ENCODE peak calls at places on chromosome 12, in nine cellular contexts. U, E, H, R, L, B, N, A and C are unnamed samples.

GRCh38 chr12:132593938-132594358 is 16.4 kb downstream of the LRCOL1 start:
- DNase-seq in U (peak; percentile 99), E (peak; percentile 90), H (peak; percentile 90), R (peak; percentile 98), L (peak; percentile 92), B (peak; percentile 89), N (peak; percentile 88), A (peak; percentile 33), C (peak; percentile 70)

GRCh38 chr12:12819752-12820311 is 6.7 kb downstream of the DDX47 start:
- DNase-seq in U (peak; percentile 89), E (peak; percentile 99), H (no peak), R (peak; percentile 71), L (no peak), B (no peak), N (no peak), A (peak; percentile 96), C (no peak)

GRCh38 chr12:72485017-72485701 is 213.0 kb downstream of the TRHDE start:
- DNase-seq in U (no peak), E (no peak), H (no peak), R (no peak), L (no peak), B (no peak), N (no peak), A (no peak), C (no peak)

GRCh38 chr12:48764521-48764920 is 24.4 kb downstream of the ADCY6 start:
- DNase-seq in U (peak; percentile 66), E (no peak), H (no peak), R (no peak), L (no peak), B (no peak), N (no peak), A (no peak), C (no peak)

GRCh38 chr12:53067074-53067992 is 11.9 kb downstream of the SPRYD3 start:
- DNase-seq in U (no peak), E (no peak), H (no peak), R (peak; percentile 3), L (peak; percentile 34), B (no peak), N (no peak), A (no peak), C (no peak)

GRCh38 chr12:68012712-68013111 is 23.5 kb downstream of the IFNG-AS1 start:
- DNase-seq in U (no peak), E (no peak), H (no peak), R (no peak), L (no peak), B (no peak), N (no peak), A (no peak), C (no peak)

GRCh38 chr12:45730842-45731336 is 1.4 kb downstream of the ARID2 start:
- DNase-seq in U (peak; percentile 17), E (peak; percentile 37), H (no peak), R (no peak), L (no peak), B (no peak), N (no peak), A (no peak), C (no peak)

GRCh38 chr12:22264380-22264779 is 70.1 kb downstream of the ST8SIA1 start:
- DNase-seq in U (no peak), E (no peak), H (no peak), R (no peak), L (no peak), B (no peak), N (no peak), A (no peak), C (no peak)

GRCh38 chr12:79844693-79845092 is 90.2 kb downstream of the PPP1R12A start:
- DNase-seq in U (peak; percentile 41), E (peak; percentile 93), H (no peak), R (no peak), L (no peak), B (no peak), N (no peak), A (peak; percentile 8), C (no peak)

GRCh38 chr12:2282321-2282720 is 229.5 kb downstream of the CACNA1C start:
- DNase-seq in U (no peak), E (no peak), H (peak; percentile 35), R (peak; percentile 29), L (peak; percentile 51), B (no peak), N (no peak), A (no peak), C (no peak)

GRCh38 chr12:123421314-123421713 is 15.2 kb downstream of the RILPL2 start:
- DNase-seq in U (no peak), E (no peak), H (no peak), R (no peak), L (no peak), B (no peak), N (no peak), A (no peak), C (no peak)
- TF ChIP-seq CTCF in U (no peak), E (no peak), H (no peak), R (no peak), L (no peak), B (no peak), N (no peak), A (no peak), C (no peak)

DNA sequence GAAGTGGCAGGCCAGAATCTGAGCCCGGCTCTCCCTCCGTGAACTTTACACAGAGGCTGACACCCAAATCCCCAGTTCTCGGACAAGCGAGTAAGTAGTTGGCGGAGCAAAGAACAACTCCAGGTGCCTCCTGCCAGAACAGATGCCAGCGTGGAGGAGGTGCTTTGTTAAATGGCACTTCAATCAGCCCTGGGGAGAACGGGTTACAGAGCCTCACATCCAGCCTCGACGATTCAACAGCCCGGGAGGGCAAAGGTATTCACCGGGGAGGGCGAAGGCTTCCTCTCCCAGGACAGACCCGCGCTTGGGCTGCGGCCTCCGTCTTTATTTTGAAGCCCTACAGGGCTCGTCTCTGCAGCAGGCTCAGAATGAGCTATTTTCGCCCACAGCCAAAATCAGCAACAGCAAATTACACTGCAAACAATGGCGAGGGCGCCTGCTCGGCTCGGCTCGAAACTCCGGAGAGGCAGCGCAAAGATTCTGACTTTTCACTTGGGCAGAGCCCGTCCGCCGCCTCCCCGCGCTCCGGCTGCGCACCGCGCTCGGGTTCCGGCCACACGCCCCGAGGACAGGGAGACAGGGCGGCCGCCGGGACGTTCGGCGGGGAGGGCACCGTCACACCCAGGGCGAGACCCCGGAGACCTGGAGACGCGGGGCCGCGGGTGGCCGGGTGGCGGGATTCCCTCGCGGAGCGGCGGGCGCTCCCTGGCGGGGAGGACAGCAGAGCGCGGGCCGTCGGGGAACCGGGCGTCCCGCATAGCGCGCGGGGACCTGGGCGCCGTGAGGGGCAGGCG is 811 bp downstream of the TMCC3 start:
- DNase-seq in U (peak; percentile 40), E (peak; percentile 15), H (peak; percentile 47), R (peak; percentile 36), L (peak; percentile 83), B (peak; percentile 41), N (peak; percentile 52), A (no peak), C (peak; percentile 55)
- TF ChIP-seq CTCF in U (peak; percentile 53), E (no peak), H (no peak), R (no peak), L (peak; percentile 46), B (peak; percentile 58), N (peak; percentile 63), A (no peak), C (peak; percentile 42)

GRCh38 chr12:42762395-42762925 is 172.9 kb upstream of the PRICKLE1 start:
- DNase-seq in U (no peak), E (no peak), H (no peak), R (no peak), L (no peak), B (no peak), N (no peak), A (no peak), C (no peak)

GRCh38 chr12:42759622-42760273 is 170.2 kb upstream of the PRICKLE1 start:
- DNase-seq in U (peak; percentile 52), E (peak; percentile 63), H (no peak), R (no peak), L (peak; percentile 64), B (no peak), N (peak; percentile 62), A (peak; percentile 18), C (no peak)

GRCh38 chr12:42761601-42762350 is 172.2 kb upstream of the PRICKLE1 start:
- DNase-seq in U (peak; percentile 64), E (peak; percentile 78), H (no peak), R (no peak), L (no peak), B (no peak), N (no peak), A (peak; percentile 44), C (no peak)

GRCh38 chr12:42758806-42759205 is 169.3 kb upstream of the PRICKLE1 start:
- DNase-seq in U (no peak), E (peak; percentile 16), H (no peak), R (no peak), L (no peak), B (no peak), N (no peak), A (no peak), C (no peak)

DNA sequence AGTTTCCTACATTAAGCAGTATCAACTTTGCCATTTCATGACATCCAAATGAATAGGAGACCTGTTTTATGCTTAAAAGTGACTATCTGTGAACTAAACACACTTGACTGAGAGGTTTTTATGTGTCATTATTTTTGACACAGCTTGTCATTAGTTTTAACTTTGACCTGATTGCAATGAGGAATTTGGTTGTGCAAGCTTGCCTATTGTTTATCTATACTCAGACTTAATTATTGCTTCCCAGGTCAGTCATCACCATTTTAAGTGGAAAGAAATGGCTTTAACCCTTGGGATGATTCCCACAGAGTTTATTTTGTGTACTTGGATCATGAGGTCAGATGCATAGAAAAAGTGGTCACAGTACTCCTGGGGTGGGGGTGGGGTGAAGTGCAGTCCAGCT is 171.0 kb upstream of the PRICKLE1 start:
- DNase-seq in U (no peak), E (no peak), H (no peak), R (no peak), L (no peak), B (no peak), N (no peak), A (no peak), C (no peak)
- TF ChIP-seq CTCF in U (no peak), E (no peak), H (no peak), R (no peak), L (no peak), B (no peak), N (no peak), A (no peak), C (no peak)

GRCh38 chr12:124718458-124718857 is 145.2 kb downstream of the SCARB1 start:
- DNase-seq in U (no peak), E (no peak), H (no peak), R (no peak), L (no peak), B (no peak), N (no peak), A (no peak), C (no peak)

GRCh38 chr12:124721501-124722154 is 142.0 kb downstream of the SCARB1 start:
- DNase-seq in U (no peak), E (peak; percentile 66), H (no peak), R (no peak), L (no peak), B (no peak), N (no peak), A (no peak), C (no peak)

GRCh38 chr12:124718052-124718451 is 145.6 kb downstream of the SCARB1 start:
- DNase-seq in U (no peak), E (no peak), H (no peak), R (no peak), L (no peak), B (no peak), N (no peak), A (no peak), C (no peak)

GRCh38 chr12:124720687-124721500 is 142.8 kb downstream of the SCARB1 start:
- DNase-seq in U (peak; percentile 64), E (peak; percentile 83), H (no peak), R (no peak), L (no peak), B (no peak), N (peak; percentile 63), A (no peak), C (no peak)

GRCh38 chr12:124720019-124720686 is 143.5 kb downstream of the SCARB1 start:
- DNase-seq in U (peak; percentile 76), E (peak; percentile 88), H (no peak), R (no peak), L (no peak), B (no peak), N (no peak), A (no peak), C (no peak)
- TF ChIP-seq CTCF in U (peak; percentile 48), E (peak; percentile 16), H (no peak), R (peak; percentile 31), L (peak; percentile 19), B (peak; percentile 44), N (peak; percentile 26), A (peak; percentile 50), C (no peak)